ENCODE peak calls at places on chromosome 1, in six cellular contexts. One of them, this sample, is unnamed.

GRCh38 chr1:186985889-186986491 is 157.2 kb downstream of the PLA2G4A start:
- DNase-seq in left ventricle myocardium inferior: no peak
- DNase-seq in AG09309: peak; percentile 32
- DNase-seq in H9: no peak
- DNase-seq in psoas muscle: no peak
- DNase-seq in right lobe of liver: no peak
- DNase-seq in this sample: no peak

GRCh38 chr1:6523566-6523965 is 30.7 kb downstream of the NOL9 start:
- DNase-seq in left ventricle myocardium inferior: no peak
- DNase-seq in AG09309: no peak
- DNase-seq in H9: peak; percentile 70
- DNase-seq in psoas muscle: peak; percentile 53
- DNase-seq in right lobe of liver: no peak
- DNase-seq in this sample: no peak

GRCh38 chr1:213669512-213669911 is 318.3 kb upstream of the PROX1 start:
- DNase-seq in left ventricle myocardium inferior: no peak
- DNase-seq in AG09309: no peak
- DNase-seq in H9: no peak
- DNase-seq in psoas muscle: no peak
- DNase-seq in right lobe of liver: no peak
- DNase-seq in this sample: no peak

GRCh38 chr1:54173681-54174080 is 20.9 kb upstream of the CDCP2 start:
- DNase-seq in left ventricle myocardium inferior: no peak
- DNase-seq in AG09309: no peak
- DNase-seq in H9: no peak
- DNase-seq in psoas muscle: no peak
- DNase-seq in right lobe of liver: no peak
- DNase-seq in this sample: no peak

GRCh38 chr1:111563619-111564018 is 56.0 kb upstream of the RAP1A start:
- DNase-seq in left ventricle myocardium inferior: no peak
- DNase-seq in AG09309: no peak
- DNase-seq in H9: no peak
- DNase-seq in psoas muscle: no peak
- DNase-seq in right lobe of liver: no peak
- DNase-seq in this sample: no peak

GRCh38 chr1:230661976-230662375 is 19.7 kb downstream of the COG2 start:
- DNase-seq in left ventricle myocardium inferior: no peak
- DNase-seq in AG09309: no peak
- DNase-seq in H9: no peak
- DNase-seq in psoas muscle: no peak
- DNase-seq in right lobe of liver: no peak
- DNase-seq in this sample: no peak

GRCh38 chr1:89085781-89086180 is 20.8 kb upstream of the GBP1 start:
- DNase-seq in left ventricle myocardium inferior: no peak
- DNase-seq in AG09309: no peak
- DNase-seq in H9: no peak
- DNase-seq in psoas muscle: no peak
- DNase-seq in right lobe of liver: peak; percentile 54
- DNase-seq in this sample: no peak

GRCh38 chr1:6418668-6419396 is 887 bp downstream of the HES2 start:
- DNase-seq in left ventricle myocardium inferior: no peak
- DNase-seq in AG09309: no peak
- DNase-seq in H9: no peak
- DNase-seq in psoas muscle: no peak
- DNase-seq in right lobe of liver: no peak
- DNase-seq in this sample: no peak

GRCh38 chr1:64140596-64140995 is 62.8 kb upstream of the UBE2U start:
- DNase-seq in left ventricle myocardium inferior: no peak
- DNase-seq in AG09309: no peak
- DNase-seq in H9: no peak
- DNase-seq in psoas muscle: no peak
- DNase-seq in right lobe of liver: no peak
- DNase-seq in this sample: no peak

GRCh38 chr1:16017461-16018303 is at the start of gene HSPB7:
- DNase-seq in left ventricle myocardium inferior: peak; percentile 90
- DNase-seq in AG09309: no peak
- DNase-seq in H9: peak; percentile 79
- DNase-seq in psoas muscle: peak; percentile 96
- DNase-seq in right lobe of liver: no peak
- DNase-seq in this sample: peak; percentile 92

GRCh38 chr1:35866998-35867397 is 16.0 kb upstream of the AGO1 start:
- DNase-seq in left ventricle myocardium inferior: no peak
- DNase-seq in AG09309: no peak
- DNase-seq in H9: no peak
- DNase-seq in psoas muscle: no peak
- DNase-seq in right lobe of liver: no peak
- DNase-seq in this sample: no peak

GRCh38 chr1:90413519-90413918 is 303.6 kb downstream of the BARHL2 start:
- DNase-seq in left ventricle myocardium inferior: no peak
- DNase-seq in AG09309: no peak
- DNase-seq in H9: no peak
- DNase-seq in psoas muscle: no peak
- DNase-seq in right lobe of liver: no peak
- DNase-seq in this sample: no peak

GRCh38 chr1:114345930-114346479 is 165.0 kb downstream of the TRIM33 start:
- DNase-seq in left ventricle myocardium inferior: peak; percentile 28
- DNase-seq in AG09309: no peak
- DNase-seq in H9: peak; percentile 77
- DNase-seq in psoas muscle: peak; percentile 63
- DNase-seq in right lobe of liver: peak; percentile 56
- DNase-seq in this sample: peak; percentile 66

GRCh38 chr1:233341117-233341516 is 13.6 kb downstream of the MAP3K21 start:
- DNase-seq in left ventricle myocardium inferior: no peak
- DNase-seq in AG09309: no peak
- DNase-seq in H9: no peak
- DNase-seq in psoas muscle: no peak
- DNase-seq in right lobe of liver: no peak
- DNase-seq in this sample: no peak

GRCh38 chr1:156592158-156592909 is 758 bp downstream of the NAXE start:
- DNase-seq in left ventricle myocardium inferior: no peak
- DNase-seq in AG09309: no peak
- DNase-seq in H9: no peak
- DNase-seq in psoas muscle: no peak
- DNase-seq in right lobe of liver: no peak
- DNase-seq in this sample: no peak

GRCh38 chr1:35894183-35894582 is 11.2 kb downstream of the AGO1 start:
- DNase-seq in left ventricle myocardium inferior: no peak
- DNase-seq in AG09309: no peak
- DNase-seq in H9: no peak
- DNase-seq in psoas muscle: no peak
- DNase-seq in right lobe of liver: no peak
- DNase-seq in this sample: no peak

GRCh38 chr1:50172299-50172698 is 63.6 kb downstream of the ELAVL4 start:
- DNase-seq in left ventricle myocardium inferior: no peak
- DNase-seq in AG09309: no peak
- DNase-seq in H9: no peak
- DNase-seq in psoas muscle: no peak
- DNase-seq in right lobe of liver: no peak
- DNase-seq in this sample: no peak

GRCh38 chr1:23895082-23895481 is 18.1 kb downstream of the CNR2 start:
- DNase-seq in left ventricle myocardium inferior: no peak
- DNase-seq in AG09309: no peak
- DNase-seq in H9: no peak
- DNase-seq in psoas muscle: no peak
- DNase-seq in right lobe of liver: no peak
- DNase-seq in this sample: no peak

GRCh38 chr1:23896491-23896890 is 16.7 kb downstream of the CNR2 start:
- DNase-seq in left ventricle myocardium inferior: no peak
- DNase-seq in AG09309: no peak
- DNase-seq in H9: no peak
- DNase-seq in psoas muscle: no peak
- DNase-seq in right lobe of liver: no peak
- DNase-seq in this sample: no peak

GRCh38 chr1:23897083-23897482 is 16.1 kb downstream of the CNR2 start:
- DNase-seq in left ventricle myocardium inferior: no peak
- DNase-seq in AG09309: no peak
- DNase-seq in H9: no peak
- DNase-seq in psoas muscle: no peak
- DNase-seq in right lobe of liver: peak; percentile 71
- DNase-seq in this sample: no peak

GRCh38 chr1:23899070-23899469 is 14.1 kb downstream of the CNR2 start:
- DNase-seq in left ventricle myocardium inferior: no peak
- DNase-seq in AG09309: no peak
- DNase-seq in H9: no peak
- DNase-seq in psoas muscle: no peak
- DNase-seq in right lobe of liver: no peak
- DNase-seq in this sample: no peak

DNA sequence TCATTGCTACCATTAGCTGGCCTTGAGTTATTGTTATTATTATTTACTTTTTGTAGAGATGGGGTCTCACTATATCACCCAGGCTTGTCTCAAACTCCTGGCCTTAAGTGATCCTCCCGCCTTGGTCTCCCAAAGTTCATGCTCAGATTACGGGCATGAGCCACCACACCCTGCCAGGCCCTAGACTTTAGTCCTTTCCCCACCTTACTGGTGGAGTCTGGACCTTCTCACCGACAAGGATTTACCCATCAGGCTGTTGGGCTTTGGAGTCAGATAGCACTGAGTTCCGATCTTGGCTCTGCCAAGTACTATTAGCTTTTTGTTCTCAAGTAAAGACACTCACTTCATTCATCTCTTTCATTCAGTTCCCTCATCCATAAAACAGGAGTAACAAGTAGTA is 17.2 kb downstream of the CNR2 start:
- DNase-seq in left ventricle myocardium inferior: no peak
- DNase-seq in AG09309: no peak
- DNase-seq in H9: no peak
- DNase-seq in psoas muscle: no peak
- DNase-seq in right lobe of liver: no peak
- DNase-seq in this sample: no peak
- TF ChIP-seq CTCF in left ventricle myocardium inferior: no peak
- TF ChIP-seq CTCF in AG09309: no peak
- TF ChIP-seq CTCF in H9: no peak
- TF ChIP-seq CTCF in psoas muscle: no peak
- TF ChIP-seq CTCF in right lobe of liver: no peak
- TF ChIP-seq CTCF in this sample: no peak

GRCh38 chr1:41022424-41022823 is 899 bp upstream of the SLFNL1 start:
- DNase-seq in left ventricle myocardium inferior: no peak
- DNase-seq in AG09309: no peak
- DNase-seq in H9: no peak
- DNase-seq in psoas muscle: no peak
- DNase-seq in right lobe of liver: no peak
- DNase-seq in this sample: no peak

GRCh38 chr1:41020654-41021053 is 871 bp downstream of the SLFNL1 start:
- DNase-seq in left ventricle myocardium inferior: no peak
- DNase-seq in AG09309: no peak
- DNase-seq in H9: no peak
- DNase-seq in psoas muscle: no peak
- DNase-seq in right lobe of liver: no peak
- DNase-seq in this sample: no peak

GRCh38 chr1:41023279-41023990 is 1.9 kb upstream of the SLFNL1 start:
- DNase-seq in left ventricle myocardium inferior: no peak
- DNase-seq in AG09309: no peak
- DNase-seq in H9: no peak
- DNase-seq in psoas muscle: no peak
- DNase-seq in right lobe of liver: no peak
- DNase-seq in this sample: no peak

GRCh38 chr1:41020109-41020576 is 1.4 kb downstream of the SLFNL1 start:
- DNase-seq in left ventricle myocardium inferior: no peak
- DNase-seq in AG09309: no peak
- DNase-seq in H9: no peak
- DNase-seq in psoas muscle: no peak
- DNase-seq in right lobe of liver: no peak
- DNase-seq in this sample: no peak

DNA sequence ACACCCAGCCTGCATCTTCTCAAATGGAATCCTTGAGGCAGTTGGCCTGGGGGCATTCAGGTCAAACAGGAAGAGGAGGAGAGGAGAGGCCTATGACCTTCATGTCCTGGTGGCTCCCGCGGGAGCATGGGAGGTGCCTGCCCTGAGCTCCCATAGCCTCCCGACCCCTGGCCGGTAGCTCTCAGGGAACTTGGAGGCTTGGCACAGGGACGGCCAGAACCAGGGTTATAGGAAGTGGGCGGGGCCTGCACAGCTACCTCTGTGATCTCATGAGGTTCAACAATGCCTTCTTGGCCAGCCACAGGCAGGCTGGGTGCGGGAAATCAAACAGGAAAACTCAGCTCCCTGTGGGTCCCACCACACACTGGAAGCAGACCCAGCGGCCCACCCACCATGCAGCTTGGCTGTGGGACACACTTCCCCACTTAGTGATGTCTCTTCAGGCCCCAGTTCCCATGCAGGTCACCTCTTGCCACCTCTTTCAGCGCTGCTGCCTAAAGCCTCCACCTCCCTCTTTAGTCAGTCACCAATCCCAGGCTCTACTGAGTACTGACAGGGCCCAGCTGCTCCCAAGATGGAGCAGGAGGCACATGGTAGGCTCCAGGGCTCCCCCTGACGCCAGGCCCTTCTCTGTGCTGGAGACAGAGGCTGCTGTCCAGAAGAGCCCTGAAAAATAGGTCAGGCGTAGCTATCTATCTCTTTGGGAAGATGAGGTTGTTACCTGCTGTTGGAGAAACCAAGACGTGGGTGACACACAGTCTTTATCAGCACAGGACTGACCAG is at the start of gene SLFNL1:
- DNase-seq in left ventricle myocardium inferior: peak; percentile 40
- DNase-seq in AG09309: no peak
- DNase-seq in H9: peak; percentile 74
- DNase-seq in psoas muscle: no peak
- DNase-seq in right lobe of liver: peak; percentile 59
- DNase-seq in this sample: peak; percentile 59
- TF ChIP-seq CTCF in left ventricle myocardium inferior: no peak
- TF ChIP-seq CTCF in AG09309: peak; percentile 19
- TF ChIP-seq CTCF in H9: peak; percentile 43
- TF ChIP-seq CTCF in psoas muscle: no peak
- TF ChIP-seq CTCF in right lobe of liver: no peak
- TF ChIP-seq CTCF in this sample: no peak

GRCh38 chr1:83883979-83884378 is 115.0 kb downstream of the TTLL7 start:
- DNase-seq in left ventricle myocardium inferior: no peak
- DNase-seq in AG09309: no peak
- DNase-seq in H9: no peak
- DNase-seq in psoas muscle: no peak
- DNase-seq in right lobe of liver: no peak
- DNase-seq in this sample: no peak

GRCh38 chr1:83887483-83887882 is 111.4 kb downstream of the TTLL7 start:
- DNase-seq in left ventricle myocardium inferior: no peak
- DNase-seq in AG09309: no peak
- DNase-seq in H9: no peak
- DNase-seq in psoas muscle: no peak
- DNase-seq in right lobe of liver: no peak
- DNase-seq in this sample: no peak

DNA sequence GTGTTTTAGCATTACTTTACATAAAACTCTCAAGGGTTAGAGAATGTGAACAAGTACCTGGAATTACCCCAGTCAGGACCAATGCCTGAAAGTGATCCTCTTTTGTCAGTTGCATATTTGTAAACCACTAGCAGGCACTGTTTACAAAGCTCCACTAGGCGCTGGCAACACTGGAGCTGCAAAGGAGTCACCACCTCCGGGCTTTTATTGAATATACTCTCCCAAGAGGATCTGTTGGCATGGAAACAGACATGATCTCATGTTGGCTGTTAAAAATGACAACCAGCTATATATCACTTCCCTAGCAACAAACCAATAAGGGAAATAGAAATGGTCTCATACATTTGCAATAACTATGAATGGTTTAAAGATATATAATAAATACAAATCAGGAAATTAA is 116.0 kb downstream of the TTLL7 start:
- DNase-seq in left ventricle myocardium inferior: no peak
- DNase-seq in AG09309: no peak
- DNase-seq in H9: peak; percentile 28
- DNase-seq in psoas muscle: no peak
- DNase-seq in right lobe of liver: no peak
- DNase-seq in this sample: peak; percentile 22
- TF ChIP-seq CTCF in left ventricle myocardium inferior: peak; percentile 9
- TF ChIP-seq CTCF in AG09309: peak; percentile 36
- TF ChIP-seq CTCF in H9: peak; percentile 53
- TF ChIP-seq CTCF in psoas muscle: no peak
- TF ChIP-seq CTCF in right lobe of liver: peak; percentile 56
- TF ChIP-seq CTCF in this sample: no peak

GRCh38 chr1:42403880-42404400 is 23.3 kb downstream of the RIMKLA start:
- DNase-seq in left ventricle myocardium inferior: no peak
- DNase-seq in AG09309: no peak
- DNase-seq in H9: no peak
- DNase-seq in psoas muscle: no peak
- DNase-seq in right lobe of liver: no peak
- DNase-seq in this sample: no peak
- TF ChIP-seq CTCF in left ventricle myocardium inferior: peak; percentile 23
- TF ChIP-seq CTCF in AG09309: no peak
- TF ChIP-seq CTCF in H9: peak; percentile 41
- TF ChIP-seq CTCF in psoas muscle: no peak
- TF ChIP-seq CTCF in right lobe of liver: no peak
- TF ChIP-seq CTCF in this sample: no peak

This sample was measured in heart left ventricle.